ENCODE peak calls at places on chromosome 11, in seven cellular contexts. One of them, this sample, is unnamed.

GRCh38 chr11:15291885-15292284 is 177.2 kb downstream of the INSC start:
- DNase-seq in lower leg skin: no peak
- DNase-seq in cardiac fibroblast: no peak
- DNase-seq in left lung: no peak
- DNase-seq in fibroblast of lung: no peak
- DNase-seq in A549: no peak
- DNase-seq in fibroblast of pulmonary artery: no peak
- DNase-seq in this sample: no peak

GRCh38 chr11:19919050-19919561 is 206.5 kb downstream of the NAV2 start:
- DNase-seq in cardiac fibroblast: peak
- DNase-seq in fibroblast of pulmonary artery: peak
- DNase-seq in A549: peak
- DNase-seq in lower leg skin: no peak
- DNase-seq in fibroblast of lung: peak
- DNase-seq in left lung: peak
- DNase-seq in this sample: peak

GRCh38 chr11:69860796-69861445 is 41.7 kb upstream of the FGF3 start:
- DNase-seq in cardiac fibroblast: no peak
- DNase-seq in left lung: peak
- DNase-seq in A549: no peak
- DNase-seq in lower leg skin: peak
- DNase-seq in fibroblast of pulmonary artery: no peak
- DNase-seq in fibroblast of lung: no peak
- DNase-seq in this sample: no peak

GRCh38 chr11:101034076-101034475 is 95.5 kb downstream of the PGR start:
- DNase-seq in lower leg skin: no peak
- DNase-seq in fibroblast of lung: peak
- DNase-seq in A549: no peak
- DNase-seq in fibroblast of pulmonary artery: peak
- DNase-seq in left lung: no peak
- DNase-seq in cardiac fibroblast: peak
- DNase-seq in this sample: no peak

GRCh38 chr11:81036168-81036870 is 1595.5 kb upstream of the TENM4 start:
- DNase-seq in fibroblast of pulmonary artery: no peak
- DNase-seq in fibroblast of lung: no peak
- DNase-seq in left lung: no peak
- DNase-seq in A549: no peak
- DNase-seq in lower leg skin: no peak
- DNase-seq in cardiac fibroblast: no peak
- DNase-seq in this sample: no peak

GRCh38 chr11:7983832-7984590 is 3.1 kb upstream of the EIF3F start:
- DNase-seq in cardiac fibroblast: no peak
- DNase-seq in A549: no peak
- DNase-seq in lower leg skin: no peak
- DNase-seq in fibroblast of lung: no peak
- DNase-seq in left lung: no peak
- DNase-seq in fibroblast of pulmonary artery: no peak
- DNase-seq in this sample: no peak

GRCh38 chr11:68684385-68685356 is at the start of gene GAL:
- DNase-seq in fibroblast of lung: no peak
- DNase-seq in A549: no peak
- DNase-seq in fibroblast of pulmonary artery: no peak
- DNase-seq in cardiac fibroblast: no peak
- DNase-seq in lower leg skin: no peak
- DNase-seq in left lung: no peak
- DNase-seq in this sample: no peak

GRCh38 chr11:83206221-83206620 is 12.7 kb downstream of the ANKRD42 start:
- DNase-seq in fibroblast of lung: no peak
- DNase-seq in fibroblast of pulmonary artery: no peak
- DNase-seq in lower leg skin: no peak
- DNase-seq in cardiac fibroblast: no peak
- DNase-seq in A549: no peak
- DNase-seq in left lung: no peak
- DNase-seq in this sample: no peak

GRCh38 chr11:6152126-6152525 is 18.0 kb downstream of the OR52B2 start:
- DNase-seq in fibroblast of lung: no peak
- DNase-seq in left lung: no peak
- DNase-seq in cardiac fibroblast: no peak
- DNase-seq in lower leg skin: no peak
- DNase-seq in fibroblast of pulmonary artery: no peak
- DNase-seq in A549: no peak
- DNase-seq in this sample: no peak

GRCh38 chr11:92225563-92226308 is 1.1 kb downstream of the FAT3 start:
- DNase-seq in fibroblast of pulmonary artery: no peak
- DNase-seq in fibroblast of lung: peak
- DNase-seq in A549: no peak
- DNase-seq in left lung: no peak
- DNase-seq in cardiac fibroblast: peak
- DNase-seq in lower leg skin: no peak
- DNase-seq in this sample: peak

GRCh38 chr11:71334191-71334590 is 81.8 kb upstream of the SHANK2 start:
- DNase-seq in left lung: peak
- DNase-seq in lower leg skin: peak
- DNase-seq in fibroblast of lung: no peak
- DNase-seq in cardiac fibroblast: no peak
- DNase-seq in A549: no peak
- DNase-seq in fibroblast of pulmonary artery: no peak
- DNase-seq in this sample: no peak

GRCh38 chr11:100812517-100812916 is 125.4 kb downstream of the ARHGAP42 start:
- DNase-seq in cardiac fibroblast: no peak
- DNase-seq in lower leg skin: no peak
- DNase-seq in fibroblast of lung: no peak
- DNase-seq in left lung: no peak
- DNase-seq in A549: no peak
- DNase-seq in fibroblast of pulmonary artery: no peak
- DNase-seq in this sample: no peak

GRCh38 chr11:19958218-19958617 is 202.1 kb downstream of the DBX1 start:
- DNase-seq in left lung: no peak
- DNase-seq in fibroblast of lung: no peak
- DNase-seq in cardiac fibroblast: no peak
- DNase-seq in fibroblast of pulmonary artery: peak
- DNase-seq in A549: no peak
- DNase-seq in lower leg skin: no peak
- DNase-seq in this sample: no peak

GRCh38 chr11:561148-562003 is 606 bp downstream of the RASSF7 start:
- DNase-seq in fibroblast of lung: no peak
- DNase-seq in left lung: peak
- DNase-seq in lower leg skin: no peak
- DNase-seq in cardiac fibroblast: no peak
- DNase-seq in fibroblast of pulmonary artery: no peak
- DNase-seq in A549: peak
- DNase-seq in this sample: peak

GRCh38 chr11:129846508-129847335 is 31.1 kb downstream of the TMEM45B start:
- DNase-seq in cardiac fibroblast: peak
- DNase-seq in lower leg skin: no peak
- DNase-seq in left lung: no peak
- DNase-seq in fibroblast of pulmonary artery: peak
- DNase-seq in fibroblast of lung: peak
- DNase-seq in A549: peak
- DNase-seq in this sample: peak

GRCh38 chr11:13103962-13104554 is 94.9 kb downstream of the RASSF10 start:
- DNase-seq in left lung: no peak
- DNase-seq in lower leg skin: no peak
- DNase-seq in fibroblast of lung: no peak
- DNase-seq in cardiac fibroblast: no peak
- DNase-seq in fibroblast of pulmonary artery: no peak
- DNase-seq in A549: no peak
- DNase-seq in this sample: no peak

GRCh38 chr11:73072935-73073481 is 69.1 kb downstream of the FCHSD2 start:
- DNase-seq in A549: peak
- DNase-seq in fibroblast of lung: peak
- DNase-seq in cardiac fibroblast: peak
- DNase-seq in lower leg skin: no peak
- DNase-seq in left lung: no peak
- DNase-seq in fibroblast of pulmonary artery: peak
- DNase-seq in this sample: peak
- H3K4me3 ChIP-seq in A549: peak
- H3K4me3 ChIP-seq in fibroblast of lung: no peak
- H3K4me3 ChIP-seq in cardiac fibroblast: no peak
- H3K4me3 ChIP-seq in lower leg skin: no peak
- H3K4me3 ChIP-seq in left lung: peak
- H3K4me3 ChIP-seq in fibroblast of pulmonary artery: no peak
- H3K4me3 ChIP-seq in this sample: no peak

GRCh38 chr11:47355283-47356128 is 3.0 kb upstream of the MYBPC3 start:
- DNase-seq in lower leg skin: peak
- DNase-seq in cardiac fibroblast: peak
- DNase-seq in fibroblast of lung: peak
- DNase-seq in A549: peak
- DNase-seq in fibroblast of pulmonary artery: peak
- DNase-seq in left lung: peak
- DNase-seq in this sample: peak
- TF ChIP-seq CTCF in lower leg skin: peak
- TF ChIP-seq CTCF in cardiac fibroblast: peak
- TF ChIP-seq CTCF in fibroblast of lung: peak
- TF ChIP-seq CTCF in A549: peak
- TF ChIP-seq CTCF in fibroblast of pulmonary artery: peak
- TF ChIP-seq CTCF in left lung: peak
- TF ChIP-seq CTCF in this sample: peak

DNA sequence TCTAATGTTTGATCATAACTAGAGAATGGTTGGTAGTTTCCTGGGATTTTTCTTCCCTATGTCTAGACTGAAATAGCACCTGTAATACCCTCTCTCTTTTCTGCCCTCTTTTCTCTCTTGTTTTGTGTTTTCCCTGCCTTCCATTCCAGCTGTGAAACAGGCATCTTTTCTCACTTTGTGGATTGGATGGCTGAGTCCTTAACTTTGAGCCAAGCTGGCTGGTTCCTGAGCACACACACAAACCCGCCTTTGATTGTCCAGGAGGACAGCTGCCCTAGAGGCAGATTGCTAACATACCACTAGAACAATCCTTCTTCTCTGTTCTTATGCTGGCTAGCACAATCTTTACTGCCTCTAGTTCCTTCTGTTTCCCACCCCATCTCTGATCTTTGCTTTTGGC is 17.7 kb downstream of the CTNND1 start:
- DNase-seq in A549: peak
- DNase-seq in left lung: no peak
- DNase-seq in fibroblast of lung: no peak
- DNase-seq in cardiac fibroblast: peak
- DNase-seq in lower leg skin: no peak
- DNase-seq in fibroblast of pulmonary artery: peak
- DNase-seq in this sample: peak
- H3K4me3 ChIP-seq in A549: peak
- H3K4me3 ChIP-seq in left lung: no peak
- H3K4me3 ChIP-seq in fibroblast of lung: no peak
- H3K4me3 ChIP-seq in cardiac fibroblast: no peak
- H3K4me3 ChIP-seq in lower leg skin: no peak
- H3K4me3 ChIP-seq in fibroblast of pulmonary artery: peak
- H3K4me3 ChIP-seq in this sample: no peak

GRCh38 chr11:120931057-120931779 is 92.7 kb upstream of the TBCEL start:
- DNase-seq in fibroblast of lung: no peak
- DNase-seq in lower leg skin: no peak
- DNase-seq in fibroblast of pulmonary artery: no peak
- DNase-seq in cardiac fibroblast: no peak
- DNase-seq in left lung: no peak
- DNase-seq in A549: peak
- DNase-seq in this sample: no peak
- TF ChIP-seq CTCF in fibroblast of lung: no peak
- TF ChIP-seq CTCF in lower leg skin: no peak
- TF ChIP-seq CTCF in fibroblast of pulmonary artery: no peak
- TF ChIP-seq CTCF in cardiac fibroblast: no peak
- TF ChIP-seq CTCF in left lung: no peak
- TF ChIP-seq CTCF in A549: no peak
- TF ChIP-seq CTCF in this sample: no peak

DNA sequence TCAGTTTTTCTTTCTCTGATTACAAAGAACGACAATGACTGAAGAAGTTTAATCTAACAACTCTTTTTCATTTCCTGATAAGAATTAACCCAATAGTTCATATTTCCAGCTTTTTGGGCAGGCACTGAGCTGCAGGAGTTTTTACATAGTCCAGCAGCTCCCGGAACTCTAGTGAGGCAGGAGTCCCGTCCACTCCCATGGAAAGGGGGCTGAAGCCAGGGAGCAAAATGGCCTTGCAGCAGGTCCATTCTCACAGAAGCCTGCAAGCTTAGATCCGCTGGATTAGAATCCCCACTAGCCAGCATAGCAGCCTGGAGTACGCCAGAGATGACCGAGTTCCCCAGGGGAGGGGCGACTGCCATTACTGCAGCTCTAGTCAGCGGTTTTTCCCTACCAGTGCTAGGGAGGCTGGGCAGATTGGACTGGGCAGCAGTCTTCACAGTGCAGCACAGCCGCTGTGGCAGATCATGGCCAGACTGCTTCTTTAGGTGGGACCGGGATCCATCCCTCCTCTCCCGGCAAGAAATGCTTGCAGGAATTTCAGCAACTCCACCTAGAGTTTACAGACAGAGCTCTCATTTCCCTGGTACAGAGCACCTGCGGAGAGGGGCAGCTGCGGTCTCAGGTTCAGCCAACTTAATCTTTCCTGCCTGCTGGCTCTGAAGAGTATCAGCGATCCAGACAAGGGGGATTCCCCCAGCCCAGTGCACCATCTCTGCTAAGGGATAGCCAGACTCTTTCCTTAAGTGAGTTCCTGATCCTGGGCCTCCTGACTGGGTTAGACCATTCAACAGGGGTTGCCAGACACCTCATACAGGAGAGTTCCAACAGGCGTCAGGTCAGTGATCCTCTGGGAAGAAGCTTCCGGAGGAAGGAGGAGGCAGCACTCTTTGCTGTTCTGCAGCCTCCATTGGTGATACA is 742 bp upstream of the CASP4 start:
- DNase-seq in fibroblast of pulmonary artery: peak
- DNase-seq in left lung: peak
- DNase-seq in lower leg skin: peak
- DNase-seq in cardiac fibroblast: peak
- DNase-seq in A549: no peak
- DNase-seq in fibroblast of lung: peak
- DNase-seq in this sample: peak
- H3K4me3 ChIP-seq in fibroblast of pulmonary artery: peak
- H3K4me3 ChIP-seq in left lung: peak
- H3K4me3 ChIP-seq in lower leg skin: no peak
- H3K4me3 ChIP-seq in cardiac fibroblast: peak
- H3K4me3 ChIP-seq in A549: peak
- H3K4me3 ChIP-seq in fibroblast of lung: peak
- H3K4me3 ChIP-seq in this sample: peak

GRCh38 chr11:3223932-3224729 is 5.5 kb upstream of the MRGPRG start:
- DNase-seq in fibroblast of pulmonary artery: no peak
- DNase-seq in cardiac fibroblast: no peak
- DNase-seq in fibroblast of lung: no peak
- DNase-seq in A549: no peak
- DNase-seq in lower leg skin: peak
- DNase-seq in left lung: peak
- DNase-seq in this sample: no peak
- TF ChIP-seq CTCF in fibroblast of pulmonary artery: no peak
- TF ChIP-seq CTCF in cardiac fibroblast: no peak
- TF ChIP-seq CTCF in fibroblast of lung: no peak
- TF ChIP-seq CTCF in A549: no peak
- TF ChIP-seq CTCF in lower leg skin: no peak
- TF ChIP-seq CTCF in left lung: no peak
- TF ChIP-seq CTCF in this sample: no peak

This sample was measured in AG10803.